ENCODE peak calls at places on chromosomes 6 and 20, in nine cellular contexts. W, S, J, Q, G, N, F, M and V are unnamed samples.

GRCh38 chr20:17617212-17617867 is 47.5 kb downstream of the DSTN start:
- DNase-seq in S (peak; percentile 56), Q (no peak), G (peak; percentile 73), N (peak; percentile 49), F (no peak), W (peak; percentile 13), M (peak; percentile 65), J (no peak), V (no peak)

GRCh38 chr20:44069203-44069931 is 117.6 kb downstream of the JPH2 start:
- DNase-seq in M (peak; percentile 30), J (peak; percentile 58), F (peak; percentile 89), S (no peak), G (no peak), N (peak; percentile 59), W (no peak), Q (no peak), V (no peak)

GRCh38 chr6:10659697-10660348 is 34.6 kb downstream of the C6orf52 start:
- DNase-seq in W (no peak), F (no peak), G (no peak), Q (no peak), S (peak; percentile 40), N (no peak), M (peak; percentile 26), J (no peak), V (no peak)

GRCh38 chr20:16064991-16065707 is 508.1 kb downstream of the KIF16B start:
- DNase-seq in F (no peak), S (no peak), Q (no peak), J (no peak), G (no peak), W (no peak), N (no peak), M (no peak), V (no peak)

GRCh38 chr20:47809561-47809960 is 24.3 kb upstream of the SULF2 start:
- DNase-seq in S (no peak), G (no peak), Q (no peak), F (no peak), W (no peak), J (no peak), N (no peak), M (no peak), V (no peak)

GRCh38 chr6:156660389-156660788 is 116.8 kb upstream of the ARID1B start:
- DNase-seq in N (no peak), M (no peak), W (no peak), F (no peak), Q (no peak), S (no peak), J (no peak), G (no peak), V (no peak)

GRCh38 chr6:35048631-35049083 is 92.5 kb downstream of the TCP11 start:
- DNase-seq in J (no peak), Q (no peak), S (no peak), N (peak; percentile 50), W (no peak), M (no peak), F (no peak), G (no peak), V (no peak)

GRCh38 chr6:92132446-92132845 is 1286.9 kb downstream of the EPHA7 start:
- DNase-seq in J (no peak), N (no peak), Q (no peak), M (no peak), F (no peak), G (no peak), W (no peak), S (no peak), V (no peak)

GRCh38 chr6:170233304-170234205 is 57.3 kb downstream of the DLL1 start:
- DNase-seq in G (no peak), F (no peak), M (no peak), W (no peak), N (no peak), J (no peak), S (no peak), Q (no peak), V (no peak)

GRCh38 chr6:74976026-74976425 is 229.8 kb downstream of the COL12A1 start:
- DNase-seq in N (no peak), J (no peak), M (no peak), W (no peak), Q (no peak), S (no peak), F (no peak), G (no peak), V (no peak)

GRCh38 chr6:108966855-108967755 is 118.9 kb downstream of the ARMC2 start:
- DNase-seq in J (peak; percentile 48), S (peak; percentile 24), N (no peak), M (peak; percentile 41), F (no peak), G (no peak), W (no peak), Q (no peak), V (peak; percentile 41)

GRCh38 chr6:150143521-150144293 is 863 bp downstream of the PPP1R14C start:
- DNase-seq in Q (no peak), W (no peak), F (no peak), S (no peak), M (no peak), G (no peak), N (peak; percentile 38), J (no peak), V (peak; percentile 85)

GRCh38 chr6:67199425-67199824 is 1435.7 kb upstream of the ADGRB3 start:
- DNase-seq in F (no peak), S (no peak), W (no peak), J (no peak), G (no peak), Q (no peak), M (no peak), N (no peak), V (no peak)

GRCh38 chr6:72111611-72112010 is 225.3 kb downstream of the RIMS1 start:
- DNase-seq in F (no peak), N (no peak), J (no peak), S (no peak), Q (no peak), W (no peak), G (no peak), M (no peak), V (no peak)

GRCh38 chr6:144736763-144737162 is 451.6 kb downstream of the UTRN start:
- DNase-seq in G (no peak), Q (no peak), N (no peak), W (no peak), F (no peak), J (no peak), M (no peak), S (no peak), V (no peak)

GRCh38 chr6:45697605-45698004 is 318.1 kb downstream of the CLIC5 start:
- DNase-seq in W (no peak), M (no peak), G (no peak), F (no peak), N (no peak), S (peak; percentile 5), Q (no peak), J (peak; percentile 96), V (no peak)

GRCh38 chr6:168119539-168119938 is 40.5 kb upstream of the FRMD1 start:
- DNase-seq in S (no peak), Q (no peak), G (no peak), W (no peak), J (no peak), M (no peak), F (no peak), N (no peak), V (no peak)

GRCh38 chr6:69987550-69987949 is 121.2 kb downstream of the COL19A1 start:
- DNase-seq in F (no peak), W (no peak), M (no peak), Q (no peak), N (no peak), S (no peak), G (no peak), J (no peak), V (no peak)

GRCh38 chr6:21769405-21769851 is 175.9 kb downstream of the SOX4 start:
- DNase-seq in J (no peak), W (no peak), F (no peak), N (no peak), Q (no peak), M (no peak), G (no peak), S (no peak), V (no peak)

GRCh38 chr6:12313992-12314589 is 23.9 kb downstream of the EDN1 start:
- DNase-seq in J (no peak), Q (no peak), S (no peak), N (peak; percentile 38), G (peak; percentile 53), F (peak; percentile 78), W (peak; percentile 59), M (peak; percentile 48), V (no peak)

DNA sequence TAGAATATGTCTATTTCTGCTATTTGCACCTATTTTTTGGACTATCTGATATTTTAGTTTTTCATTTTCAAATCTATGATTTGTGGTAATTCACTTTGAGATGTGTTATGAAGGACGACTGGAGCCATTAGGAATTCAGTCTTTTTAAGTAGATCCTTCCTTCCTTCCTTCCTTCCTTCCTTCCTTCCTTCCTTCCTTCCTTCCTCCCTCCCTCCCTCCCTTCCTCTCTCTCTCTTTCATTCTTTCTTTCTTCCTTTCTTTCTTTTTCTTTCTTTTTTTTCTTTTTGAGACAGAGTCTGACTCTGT is 46.1 kb upstream of the ENPP1 start:
- DNase-seq in W (no peak), M (no peak), Q (no peak), G (no peak), J (no peak), F (no peak), N (no peak), S (no peak), V (no peak)
- TF ChIP-seq POLR2AphosphoS5 in W (no peak), M (no peak), Q (no peak), G (no peak), J (no peak), F (no peak), N (no peak), S (no peak), V (no peak)

GRCh38 chr20:38875170-38875993 is 50.8 kb upstream of the FAM83D start:
- DNase-seq in N (peak; percentile 76), W (no peak), J (no peak), M (no peak), S (peak; percentile 22), G (no peak), Q (no peak), F (no peak), V (peak; percentile 36)
- TF ChIP-seq POLR2AphosphoS5 in N (no peak), W (no peak), J (no peak), M (no peak), S (no peak), G (no peak), Q (no peak), F (peak; percentile 34), V (peak; percentile 41)

GRCh38 chr20:63402860-63403220 is 41.7 kb upstream of the CHRNA4 start:
- DNase-seq in G (no peak), J (no peak), Q (no peak), S (no peak), N (no peak), M (no peak), W (no peak), F (no peak), V (no peak)
- TF ChIP-seq POLR2AphosphoS5 in G (no peak), J (no peak), Q (no peak), S (no peak), N (no peak), M (no peak), W (no peak), F (no peak), V (no peak)

DNA sequence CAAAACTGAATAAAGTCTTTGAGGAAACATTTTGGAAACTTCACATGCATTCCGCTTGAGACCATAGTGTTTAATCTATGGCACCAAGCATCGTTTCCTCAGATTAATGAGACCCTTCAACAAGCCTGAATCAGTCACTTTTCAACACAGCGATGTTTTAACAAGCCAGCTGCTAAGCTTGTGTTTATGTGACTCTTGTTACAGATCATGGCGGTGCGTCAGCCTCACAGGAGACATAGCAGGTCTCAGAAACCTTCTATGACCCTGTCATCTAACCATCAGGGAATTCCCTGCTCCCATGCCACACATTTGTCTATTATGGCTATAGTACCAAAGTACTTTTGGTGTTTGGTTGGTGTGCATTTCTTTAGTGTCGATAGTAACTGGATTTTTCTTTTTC is 57.2 kb downstream of the MTFR2 start:
- DNase-seq in M (no peak), Q (no peak), F (no peak), W (no peak), J (no peak), N (no peak), G (no peak), S (no peak), V (no peak)
- TF ChIP-seq POLR2AphosphoS5 in M (no peak), Q (no peak), F (no peak), W (no peak), J (no peak), N (no peak), G (no peak), S (no peak), V (no peak)